ENCODE peak calls at places on chromosome 20, in five cellular contexts. One of them, this sample, is unnamed.

GRCh38 chr20:5395932-5396727 is 79.4 kb upstream of the PROKR2 start:
- DNase-seq in GM13976: no peak
- DNase-seq in CD8-positive, alpha-beta memory T cell: no peak
- DNase-seq in suprapubic skin: no peak
- DNase-seq in AG08396: no peak
- DNase-seq in this sample: no peak

GRCh38 chr20:25178563-25179438 is 16.7 kb upstream of the ENTPD6 start:
- DNase-seq in GM13976: peak; percentile 63
- DNase-seq in CD8-positive, alpha-beta memory T cell: no peak
- DNase-seq in suprapubic skin: no peak
- DNase-seq in AG08396: peak; percentile 78
- DNase-seq in this sample: peak; percentile 64

GRCh38 chr20:61117725-61118124 is 134.3 kb upstream of the CDH4 start:
- DNase-seq in GM13976: no peak
- DNase-seq in CD8-positive, alpha-beta memory T cell: no peak
- DNase-seq in suprapubic skin: no peak
- DNase-seq in AG08396: peak; percentile 64
- DNase-seq in this sample: no peak

GRCh38 chr20:46558511-46558959 is 8.1 kb upstream of the OCSTAMP start:
- DNase-seq in GM13976: no peak
- DNase-seq in CD8-positive, alpha-beta memory T cell: no peak
- DNase-seq in suprapubic skin: peak; percentile 71
- DNase-seq in AG08396: peak; percentile 75
- DNase-seq in this sample: no peak

GRCh38 chr20:37526839-37527637 is 638 bp downstream of the BLCAP start:
- DNase-seq in GM13976: peak; percentile 43
- DNase-seq in CD8-positive, alpha-beta memory T cell: no peak
- DNase-seq in suprapubic skin: no peak
- DNase-seq in AG08396: peak; percentile 59
- DNase-seq in this sample: peak; percentile 14

GRCh38 chr20:62639765-62640164 is 2.5 kb upstream of the SLCO4A1 start:
- DNase-seq in GM13976: no peak
- DNase-seq in CD8-positive, alpha-beta memory T cell: no peak
- DNase-seq in suprapubic skin: no peak
- DNase-seq in AG08396: no peak
- DNase-seq in this sample: no peak

GRCh38 chr20:40497781-40498691 is 191.0 kb downstream of the MAFB start:
- DNase-seq in GM13976: no peak
- DNase-seq in CD8-positive, alpha-beta memory T cell: no peak
- DNase-seq in suprapubic skin: peak; percentile 75
- DNase-seq in AG08396: no peak
- DNase-seq in this sample: no peak

GRCh38 chr20:4067600-4068261 is 52.4 kb upstream of the RNF24 start:
- DNase-seq in GM13976: no peak
- DNase-seq in CD8-positive, alpha-beta memory T cell: no peak
- DNase-seq in suprapubic skin: no peak
- DNase-seq in AG08396: peak; percentile 61
- DNase-seq in this sample: no peak

GRCh38 chr20:47970282-47970903 is 185.1 kb upstream of the SULF2 start:
- DNase-seq in GM13976: peak; percentile 42
- DNase-seq in CD8-positive, alpha-beta memory T cell: no peak
- DNase-seq in suprapubic skin: no peak
- DNase-seq in AG08396: no peak
- DNase-seq in this sample: no peak

GRCh38 chr20:57330998-57331397 is 1.4 kb downstream of the SPO11 start:
- DNase-seq in GM13976: no peak
- DNase-seq in CD8-positive, alpha-beta memory T cell: no peak
- DNase-seq in suprapubic skin: no peak
- DNase-seq in AG08396: no peak
- DNase-seq in this sample: no peak

GRCh38 chr20:15890358-15890982 is 682.8 kb downstream of the KIF16B start:
- DNase-seq in GM13976: no peak
- DNase-seq in CD8-positive, alpha-beta memory T cell: no peak
- DNase-seq in suprapubic skin: no peak
- DNase-seq in AG08396: no peak
- DNase-seq in this sample: no peak

GRCh38 chr20:50003253-50003656 is 20.5 kb downstream of the SNAI1 start:
- DNase-seq in GM13976: no peak
- DNase-seq in CD8-positive, alpha-beta memory T cell: no peak
- DNase-seq in suprapubic skin: no peak
- DNase-seq in AG08396: no peak
- DNase-seq in this sample: no peak

GRCh38 chr20:3276400-3277015 is 37.5 kb upstream of the SLC4A11 start:
- DNase-seq in GM13976: peak; percentile 54
- DNase-seq in CD8-positive, alpha-beta memory T cell: no peak
- DNase-seq in suprapubic skin: no peak
- DNase-seq in AG08396: no peak
- DNase-seq in this sample: peak; percentile 17

GRCh38 chr20:14829897-14830296 is 492.5 kb upstream of the FLRT3 start:
- DNase-seq in GM13976: no peak
- DNase-seq in CD8-positive, alpha-beta memory T cell: no peak
- DNase-seq in suprapubic skin: no peak
- DNase-seq in AG08396: no peak
- DNase-seq in this sample: no peak

GRCh38 chr20:51750037-51750769 is 18.0 kb downstream of the ATP9A start:
- DNase-seq in GM13976: no peak
- DNase-seq in CD8-positive, alpha-beta memory T cell: no peak
- DNase-seq in suprapubic skin: peak; percentile 84
- DNase-seq in AG08396: peak; percentile 83
- DNase-seq in this sample: no peak

GRCh38 chr20:20405619-20406018 is 37.7 kb downstream of the INSM1 start:
- DNase-seq in GM13976: no peak
- DNase-seq in CD8-positive, alpha-beta memory T cell: no peak
- DNase-seq in suprapubic skin: no peak
- DNase-seq in AG08396: no peak
- DNase-seq in this sample: no peak

GRCh38 chr20:46572790-46573189 is 22.3 kb upstream of the OCSTAMP start:
- DNase-seq in GM13976: no peak
- DNase-seq in CD8-positive, alpha-beta memory T cell: no peak
- DNase-seq in suprapubic skin: no peak
- DNase-seq in AG08396: no peak
- DNase-seq in this sample: no peak

GRCh38 chr20:41669708-41670263 is 51.6 kb upstream of the CHD6 start:
- DNase-seq in GM13976: no peak
- DNase-seq in CD8-positive, alpha-beta memory T cell: no peak
- DNase-seq in suprapubic skin: no peak
- DNase-seq in AG08396: no peak
- DNase-seq in this sample: no peak

GRCh38 chr20:62722627-62723026 is 14.0 kb downstream of the NTSR1 start:
- DNase-seq in GM13976: no peak
- DNase-seq in CD8-positive, alpha-beta memory T cell: no peak
- DNase-seq in suprapubic skin: no peak
- DNase-seq in AG08396: no peak
- DNase-seq in this sample: no peak

GRCh38 chr20:41141153-41141815 is 3.9 kb downstream of the PLCG1 start:
- DNase-seq in GM13976: no peak
- DNase-seq in CD8-positive, alpha-beta memory T cell: no peak
- DNase-seq in suprapubic skin: no peak
- DNase-seq in AG08396: peak; percentile 42
- DNase-seq in this sample: no peak

GRCh38 chr20:10861619-10862018 is 187.8 kb upstream of the JAG1 start:
- DNase-seq in GM13976: no peak
- DNase-seq in CD8-positive, alpha-beta memory T cell: no peak
- DNase-seq in suprapubic skin: no peak
- DNase-seq in AG08396: no peak
- DNase-seq in this sample: no peak

GRCh38 chr20:19601133-19601810 is 156.8 kb upstream of the RIN2 start:
- DNase-seq in GM13976: no peak
- DNase-seq in CD8-positive, alpha-beta memory T cell: no peak
- DNase-seq in suprapubic skin: no peak
- DNase-seq in AG08396: no peak
- DNase-seq in this sample: no peak